ENCODE peak calls at places on chromosomes 3 and 15, in ten cellular contexts. One of them, this sample, is unnamed.

GRCh38 chr15:40870716-40871115 is 3.3 kb downstream of the RHOV start:
- DNase-seq in stomach: no peak
- DNase-seq in upper lobe of right lung: no peak
- DNase-seq in fibroblast of lung: no peak
- DNase-seq in A549: no peak
- DNase-seq in adrenal gland: no peak
- DNase-seq in tibial artery: no peak
- DNase-seq in pancreas: peak; percentile 49
- DNase-seq in neural progenitor cell: no peak
- DNase-seq in GM23338: no peak
- DNase-seq in this sample: peak; percentile 29

GRCh38 chr15:76865548-76865991 is 39.6 kb downstream of the SCAPER start:
- DNase-seq in neural progenitor cell: no peak
- DNase-seq in upper lobe of right lung: no peak
- DNase-seq in fibroblast of lung: no peak
- DNase-seq in stomach: no peak
- DNase-seq in pancreas: no peak
- DNase-seq in A549: no peak
- DNase-seq in GM23338: no peak
- DNase-seq in adrenal gland: no peak
- DNase-seq in tibial artery: no peak
- DNase-seq in this sample: no peak

GRCh38 chr15:25268166-25268565 is 170.7 kb downstream of the UBE3A start:
- DNase-seq in stomach: no peak
- DNase-seq in upper lobe of right lung: no peak
- DNase-seq in GM23338: peak; percentile 66
- DNase-seq in neural progenitor cell: peak; percentile 33
- DNase-seq in adrenal gland: no peak
- DNase-seq in fibroblast of lung: no peak
- DNase-seq in A549: peak; percentile 11
- DNase-seq in tibial artery: no peak
- DNase-seq in pancreas: no peak
- DNase-seq in this sample: no peak

GRCh38 chr3:153350420-153350819 is 188.4 kb downstream of the RAP2B start:
- DNase-seq in stomach: no peak
- DNase-seq in tibial artery: no peak
- DNase-seq in adrenal gland: no peak
- DNase-seq in GM23338: no peak
- DNase-seq in pancreas: no peak
- DNase-seq in upper lobe of right lung: no peak
- DNase-seq in A549: no peak
- DNase-seq in fibroblast of lung: peak; percentile 95
- DNase-seq in neural progenitor cell: no peak
- DNase-seq in this sample: no peak

GRCh38 chr3:78041486-78041885 is 1001.6 kb downstream of the ROBO2 start:
- DNase-seq in fibroblast of lung: peak; percentile 77
- DNase-seq in neural progenitor cell: no peak
- DNase-seq in upper lobe of right lung: no peak
- DNase-seq in adrenal gland: no peak
- DNase-seq in GM23338: no peak
- DNase-seq in pancreas: no peak
- DNase-seq in A549: no peak
- DNase-seq in stomach: no peak
- DNase-seq in tibial artery: no peak
- DNase-seq in this sample: no peak

GRCh38 chr3:129703913-129704312 is 97.4 kb upstream of the PLXND1 start:
- DNase-seq in tibial artery: no peak
- DNase-seq in neural progenitor cell: no peak
- DNase-seq in upper lobe of right lung: no peak
- DNase-seq in A549: no peak
- DNase-seq in fibroblast of lung: no peak
- DNase-seq in stomach: no peak
- DNase-seq in pancreas: no peak
- DNase-seq in GM23338: no peak
- DNase-seq in adrenal gland: no peak
- DNase-seq in this sample: no peak

GRCh38 chr3:59937206-59937605 is 887.4 kb upstream of the CFAP20DC start:
- DNase-seq in stomach: no peak
- DNase-seq in GM23338: no peak
- DNase-seq in tibial artery: no peak
- DNase-seq in upper lobe of right lung: no peak
- DNase-seq in adrenal gland: no peak
- DNase-seq in fibroblast of lung: no peak
- DNase-seq in A549: no peak
- DNase-seq in neural progenitor cell: no peak
- DNase-seq in pancreas: no peak
- DNase-seq in this sample: no peak

GRCh38 chr15:94327356-94327936 is 96.1 kb downstream of the MCTP2 start:
- DNase-seq in adrenal gland: no peak
- DNase-seq in fibroblast of lung: peak; percentile 11
- DNase-seq in tibial artery: no peak
- DNase-seq in stomach: no peak
- DNase-seq in pancreas: no peak
- DNase-seq in A549: peak; percentile 42
- DNase-seq in upper lobe of right lung: no peak
- DNase-seq in neural progenitor cell: peak; percentile 34
- DNase-seq in GM23338: peak; percentile 57
- DNase-seq in this sample: no peak

GRCh38 chr15:87365221-87365620 is 891.3 kb downstream of the NTRK3 start:
- DNase-seq in tibial artery: no peak
- DNase-seq in fibroblast of lung: peak; percentile 92
- DNase-seq in upper lobe of right lung: no peak
- DNase-seq in A549: no peak
- DNase-seq in adrenal gland: no peak
- DNase-seq in neural progenitor cell: no peak
- DNase-seq in GM23338: no peak
- DNase-seq in stomach: no peak
- DNase-seq in pancreas: no peak
- DNase-seq in this sample: no peak

GRCh38 chr15:83602021-83602420 is 51.9 kb upstream of the ADAMTSL3 start:
- DNase-seq in neural progenitor cell: no peak
- DNase-seq in A549: peak; percentile 44
- DNase-seq in tibial artery: no peak
- DNase-seq in fibroblast of lung: no peak
- DNase-seq in adrenal gland: no peak
- DNase-seq in pancreas: no peak
- DNase-seq in stomach: no peak
- DNase-seq in upper lobe of right lung: no peak
- DNase-seq in GM23338: no peak
- DNase-seq in this sample: no peak

GRCh38 chr15:51240066-51240465 is 98.3 kb downstream of the CYP19A1 start:
- DNase-seq in A549: no peak
- DNase-seq in adrenal gland: no peak
- DNase-seq in pancreas: no peak
- DNase-seq in GM23338: no peak
- DNase-seq in fibroblast of lung: no peak
- DNase-seq in stomach: no peak
- DNase-seq in upper lobe of right lung: no peak
- DNase-seq in neural progenitor cell: no peak
- DNase-seq in tibial artery: no peak
- DNase-seq in this sample: no peak

GRCh38 chr15:51237816-51238215 is 100.6 kb downstream of the CYP19A1 start:
- DNase-seq in tibial artery: no peak
- DNase-seq in pancreas: no peak
- DNase-seq in A549: no peak
- DNase-seq in adrenal gland: no peak
- DNase-seq in GM23338: no peak
- DNase-seq in upper lobe of right lung: no peak
- DNase-seq in neural progenitor cell: no peak
- DNase-seq in fibroblast of lung: no peak
- DNase-seq in stomach: no peak
- DNase-seq in this sample: no peak

GRCh38 chr15:51232581-51232980 is 105.8 kb downstream of the CYP19A1 start:
- DNase-seq in A549: no peak
- DNase-seq in fibroblast of lung: no peak
- DNase-seq in tibial artery: no peak
- DNase-seq in stomach: no peak
- DNase-seq in upper lobe of right lung: no peak
- DNase-seq in neural progenitor cell: no peak
- DNase-seq in GM23338: no peak
- DNase-seq in adrenal gland: no peak
- DNase-seq in pancreas: no peak
- DNase-seq in this sample: no peak

GRCh38 chr15:51229907-51230328 is 108.5 kb downstream of the CYP19A1 start:
- DNase-seq in neural progenitor cell: peak; percentile 65
- DNase-seq in stomach: no peak
- DNase-seq in A549: peak; percentile 35
- DNase-seq in GM23338: peak; percentile 64
- DNase-seq in upper lobe of right lung: no peak
- DNase-seq in adrenal gland: no peak
- DNase-seq in pancreas: no peak
- DNase-seq in fibroblast of lung: peak; percentile 22
- DNase-seq in tibial artery: no peak
- DNase-seq in this sample: no peak

DNA sequence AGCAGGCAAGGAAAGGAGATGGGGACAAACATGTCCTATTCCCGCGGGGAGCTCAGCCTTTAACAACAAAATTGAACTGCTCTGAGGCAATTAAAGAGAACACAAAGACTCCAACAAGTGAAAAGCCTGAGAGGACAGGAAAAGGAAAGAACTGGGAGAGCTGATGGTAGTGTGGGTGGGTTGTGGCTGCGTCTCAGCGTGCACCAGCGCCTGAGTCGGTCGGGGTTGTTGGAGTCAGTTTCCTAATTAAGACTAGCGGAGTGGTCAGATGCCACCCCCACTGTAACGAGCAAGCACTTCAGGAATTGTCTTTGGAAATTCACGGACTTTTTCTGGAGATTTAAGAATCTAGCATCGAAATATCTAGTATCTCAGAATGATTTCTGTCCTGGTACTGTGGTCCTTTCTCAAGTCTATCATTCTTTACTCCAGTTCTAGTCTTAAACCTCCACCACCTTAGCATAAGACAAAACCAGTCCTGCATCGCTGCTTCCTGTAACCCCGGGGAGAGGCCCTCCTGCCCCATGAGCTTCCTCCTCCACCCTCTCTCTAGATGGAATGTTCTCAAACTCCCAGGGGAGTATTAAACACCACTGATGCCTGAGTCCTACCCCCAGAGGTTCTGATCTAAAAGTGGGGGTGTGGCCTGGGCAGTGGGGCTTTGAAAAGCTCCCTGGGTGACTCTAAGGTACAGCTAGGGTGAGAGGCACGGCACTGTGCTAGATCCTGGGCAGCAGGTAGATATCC is 104.0 kb downstream of the CYP19A1 start:
- DNase-seq in GM23338: peak; percentile 21
- DNase-seq in A549: no peak
- DNase-seq in neural progenitor cell: peak; percentile 33
- DNase-seq in tibial artery: no peak
- DNase-seq in upper lobe of right lung: no peak
- DNase-seq in stomach: no peak
- DNase-seq in pancreas: no peak
- DNase-seq in adrenal gland: no peak
- DNase-seq in fibroblast of lung: no peak
- DNase-seq in this sample: no peak
- H3K4me3 ChIP-seq in GM23338: no peak overlapping the region
- H3K4me3 ChIP-seq in A549: no peak overlapping the region
- H3K4me3 ChIP-seq in neural progenitor cell: no peak overlapping the region
- H3K4me3 ChIP-seq in tibial artery: no peak overlapping the region
- H3K4me3 ChIP-seq in upper lobe of right lung: no peak overlapping the region
- H3K4me3 ChIP-seq in stomach: no peak overlapping the region
- H3K4me3 ChIP-seq in pancreas: no peak overlapping the region
- H3K4me3 ChIP-seq in adrenal gland: no peak overlapping the region
- H3K4me3 ChIP-seq in fibroblast of lung: no peak overlapping the region
- H3K4me3 ChIP-seq in this sample: no peak overlapping the region

DNA sequence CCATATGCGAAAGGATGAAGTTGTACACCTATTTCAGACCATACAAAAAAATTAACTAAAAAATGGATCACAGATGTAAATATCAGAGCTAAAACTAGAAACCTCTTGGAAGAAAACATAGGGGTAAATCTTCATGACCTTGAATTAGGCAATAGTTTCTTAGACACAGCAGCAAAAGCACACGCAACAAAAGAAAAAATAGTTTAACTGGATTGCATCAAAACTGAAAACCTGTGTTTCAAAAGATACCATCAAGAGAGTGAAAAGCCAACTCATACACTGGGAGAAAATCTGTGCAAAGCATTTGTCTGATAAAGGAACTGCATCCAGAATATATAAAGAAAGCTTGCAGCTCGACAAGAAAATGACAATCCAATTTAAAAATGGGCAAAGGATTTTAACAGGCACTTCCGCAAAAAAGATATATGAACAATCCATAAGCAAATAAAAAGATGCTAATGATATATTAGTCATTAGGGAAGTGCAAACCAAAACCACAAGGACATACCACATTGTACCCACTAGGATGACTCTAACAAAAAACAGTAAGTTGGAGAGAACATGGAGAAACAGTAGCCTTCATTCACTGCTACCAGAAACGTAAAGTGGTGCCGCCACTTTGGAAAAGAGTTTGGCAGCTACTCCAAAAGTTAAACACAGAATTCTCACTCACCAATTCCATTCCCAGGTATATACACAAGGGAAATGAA is 263.1 kb downstream of the ADAMTS17 start:
- DNase-seq in fibroblast of lung: peak; percentile 68
- DNase-seq in upper lobe of right lung: no peak
- DNase-seq in neural progenitor cell: no peak
- DNase-seq in A549: no peak
- DNase-seq in GM23338: no peak
- DNase-seq in tibial artery: no peak
- DNase-seq in pancreas: no peak
- DNase-seq in adrenal gland: no peak
- DNase-seq in stomach: no peak
- DNase-seq in this sample: no peak
- H3K27ac ChIP-seq in fibroblast of lung: no peak overlapping the region
- H3K27ac ChIP-seq in upper lobe of right lung: no peak overlapping the region
- H3K27ac ChIP-seq in neural progenitor cell: no peak overlapping the region
- H3K27ac ChIP-seq in A549: no peak overlapping the region
- H3K27ac ChIP-seq in GM23338: no peak overlapping the region
- H3K27ac ChIP-seq in tibial artery: no peak overlapping the region
- H3K27ac ChIP-seq in pancreas: no peak overlapping the region
- H3K27ac ChIP-seq in adrenal gland: no peak overlapping the region
- H3K27ac ChIP-seq in stomach: no peak overlapping the region
- H3K27ac ChIP-seq in this sample: no peak overlapping the region

GRCh38 chr15:69593488-69593887 is 140.9 kb downstream of the RPLP1 start:
- DNase-seq in fibroblast of lung: no peak
- DNase-seq in neural progenitor cell: no peak
- DNase-seq in A549: no peak
- DNase-seq in pancreas: no peak
- DNase-seq in upper lobe of right lung: no peak
- DNase-seq in adrenal gland: no peak
- DNase-seq in GM23338: peak; percentile 23
- DNase-seq in stomach: no peak
- DNase-seq in tibial artery: no peak
- DNase-seq in this sample: no peak
- H3K4me1 ChIP-seq in fibroblast of lung: peaks cover 2% of the 10 kb centered on the region
- H3K4me1 ChIP-seq in neural progenitor cell: peaks cover 6% of the 10 kb centered on the region
- H3K4me1 ChIP-seq in A549: peaks cover 50% of the 10 kb centered on the region
- H3K4me1 ChIP-seq in pancreas: peaks cover 61% of the 10 kb centered on the region
- H3K4me1 ChIP-seq in upper lobe of right lung: peaks cover 30% of the 10 kb centered on the region
- H3K4me1 ChIP-seq in adrenal gland: peaks cover 22% of the 10 kb centered on the region
- H3K4me1 ChIP-seq in GM23338: no peaks in the 10 kb centered on the region
- H3K4me1 ChIP-seq in stomach: peaks cover 57% of the 10 kb centered on the region
- H3K4me1 ChIP-seq in tibial artery: peaks cover 7% of the 10 kb centered on the region
- H3K4me1 ChIP-seq in this sample: peaks cover 13% of the 10 kb centered on the region

DNA sequence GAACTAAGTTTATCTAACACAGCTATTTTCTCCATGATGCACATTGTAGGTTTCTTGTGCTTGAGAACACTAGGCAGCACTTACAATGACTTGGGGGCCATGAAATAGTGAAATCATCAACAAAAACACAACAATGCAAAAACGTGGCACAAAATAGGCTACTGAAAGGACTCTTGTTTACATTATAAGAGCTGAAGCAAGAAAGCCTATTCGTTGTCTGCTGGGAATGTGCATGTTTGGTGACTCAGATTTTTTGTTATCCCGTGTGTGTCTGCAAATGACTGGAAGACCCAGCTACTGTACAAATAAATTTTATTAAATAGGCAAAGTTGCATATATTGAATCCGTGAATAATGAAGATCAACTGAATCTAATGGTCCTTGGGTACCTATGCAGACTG is 85.0 kb downstream of the TCF12 start:
- DNase-seq in stomach: no peak
- DNase-seq in pancreas: no peak
- DNase-seq in A549: peak; percentile 65
- DNase-seq in upper lobe of right lung: no peak
- DNase-seq in fibroblast of lung: peak; percentile 93
- DNase-seq in adrenal gland: no peak
- DNase-seq in neural progenitor cell: no peak
- DNase-seq in GM23338: no peak
- DNase-seq in tibial artery: no peak
- DNase-seq in this sample: no peak
- H3K4me3 ChIP-seq in stomach: no peak overlapping the region
- H3K4me3 ChIP-seq in pancreas: no peak overlapping the region
- H3K4me3 ChIP-seq in A549: no peak overlapping the region
- H3K4me3 ChIP-seq in upper lobe of right lung: no peak overlapping the region
- H3K4me3 ChIP-seq in fibroblast of lung: no peak overlapping the region
- H3K4me3 ChIP-seq in adrenal gland: no peak overlapping the region
- H3K4me3 ChIP-seq in neural progenitor cell: no peak overlapping the region
- H3K4me3 ChIP-seq in GM23338: no peak overlapping the region
- H3K4me3 ChIP-seq in tibial artery: no peak overlapping the region
- H3K4me3 ChIP-seq in this sample: no peak overlapping the region

This sample was measured in kidney.